ENCODE peak calls at places on chromosomes 4 and X, in eight cellular contexts. One of them, this sample, is unnamed.

GRCh38 chrX:140132937-140133336 is 167.6 kb upstream of the CXorf66 start:
- DNase-seq in uterus: no peak
- DNase-seq in tibial artery: no peak
- DNase-seq in activated CD8-positive, alpha-beta memory T cell treated with anti-CD3 and anti-CD28 coated beads for 1 hour: no peak
- DNase-seq in head of caudate nucleus: no peak
- DNase-seq in right cardiac atrium: no peak
- DNase-seq in right lobe of liver: no peak
- DNase-seq in naive thymus-derived CD8-positive, alpha-beta T cell: no peak
- DNase-seq in this sample: no peak

GRCh38 chrX:49309401-49309981 is 6.0 kb downstream of the GAGE10 start:
- DNase-seq in right cardiac atrium: no peak
- DNase-seq in right lobe of liver: no peak
- DNase-seq in naive thymus-derived CD8-positive, alpha-beta T cell: peak; percentile 1
- DNase-seq in tibial artery: no peak
- DNase-seq in activated CD8-positive, alpha-beta memory T cell treated with anti-CD3 and anti-CD28 coated beads for 1 hour: no peak
- DNase-seq in uterus: no peak
- DNase-seq in head of caudate nucleus: no peak
- DNase-seq in this sample: no peak

GRCh38 chr4:2910409-2910808 is 52.8 kb downstream of the NOP14 start:
- DNase-seq in right cardiac atrium: no peak
- DNase-seq in head of caudate nucleus: no peak
- DNase-seq in right lobe of liver: no peak
- DNase-seq in naive thymus-derived CD8-positive, alpha-beta T cell: no peak
- DNase-seq in uterus: no peak
- DNase-seq in tibial artery: no peak
- DNase-seq in activated CD8-positive, alpha-beta memory T cell treated with anti-CD3 and anti-CD28 coated beads for 1 hour: no peak
- DNase-seq in this sample: no peak

GRCh38 chr4:97123573-97123972 is 1019.7 kb downstream of the STPG2 start:
- DNase-seq in uterus: no peak
- DNase-seq in activated CD8-positive, alpha-beta memory T cell treated with anti-CD3 and anti-CD28 coated beads for 1 hour: no peak
- DNase-seq in right cardiac atrium: no peak
- DNase-seq in tibial artery: no peak
- DNase-seq in naive thymus-derived CD8-positive, alpha-beta T cell: no peak
- DNase-seq in right lobe of liver: no peak
- DNase-seq in head of caudate nucleus: no peak
- DNase-seq in this sample: no peak

GRCh38 chr4:19455196-19455595 is 796.5 kb upstream of the SLIT2 start:
- DNase-seq in head of caudate nucleus: no peak
- DNase-seq in tibial artery: no peak
- DNase-seq in right cardiac atrium: peak; percentile 25
- DNase-seq in activated CD8-positive, alpha-beta memory T cell treated with anti-CD3 and anti-CD28 coated beads for 1 hour: no peak
- DNase-seq in uterus: no peak
- DNase-seq in right lobe of liver: no peak
- DNase-seq in naive thymus-derived CD8-positive, alpha-beta T cell: no peak
- DNase-seq in this sample: no peak

GRCh38 chr4:161573836-161574235 is 590.0 kb downstream of the FSTL5 start:
- DNase-seq in uterus: no peak
- DNase-seq in activated CD8-positive, alpha-beta memory T cell treated with anti-CD3 and anti-CD28 coated beads for 1 hour: no peak
- DNase-seq in right cardiac atrium: no peak
- DNase-seq in head of caudate nucleus: no peak
- DNase-seq in right lobe of liver: no peak
- DNase-seq in tibial artery: no peak
- DNase-seq in naive thymus-derived CD8-positive, alpha-beta T cell: no peak
- DNase-seq in this sample: no peak

GRCh38 chr4:80115368-80116181 is 42.5 kb upstream of the ANTXR2 start:
- DNase-seq in right lobe of liver: no peak
- DNase-seq in naive thymus-derived CD8-positive, alpha-beta T cell: no peak
- DNase-seq in right cardiac atrium: no peak
- DNase-seq in uterus: no peak
- DNase-seq in head of caudate nucleus: no peak
- DNase-seq in tibial artery: no peak
- DNase-seq in activated CD8-positive, alpha-beta memory T cell treated with anti-CD3 and anti-CD28 coated beads for 1 hour: no peak
- DNase-seq in this sample: no peak

GRCh38 chr4:1879491-1879890 is 8.3 kb downstream of the NSD2 start:
- DNase-seq in right lobe of liver: no peak
- DNase-seq in naive thymus-derived CD8-positive, alpha-beta T cell: no peak
- DNase-seq in uterus: no peak
- DNase-seq in head of caudate nucleus: no peak
- DNase-seq in activated CD8-positive, alpha-beta memory T cell treated with anti-CD3 and anti-CD28 coated beads for 1 hour: no peak
- DNase-seq in tibial artery: no peak
- DNase-seq in right cardiac atrium: no peak
- DNase-seq in this sample: no peak

GRCh38 chr4:24970635-24971034 is 57.8 kb upstream of the CCDC149 start:
- DNase-seq in uterus: no peak
- DNase-seq in naive thymus-derived CD8-positive, alpha-beta T cell: no peak
- DNase-seq in head of caudate nucleus: no peak
- DNase-seq in activated CD8-positive, alpha-beta memory T cell treated with anti-CD3 and anti-CD28 coated beads for 1 hour: no peak
- DNase-seq in tibial artery: no peak
- DNase-seq in right lobe of liver: no peak
- DNase-seq in right cardiac atrium: no peak
- DNase-seq in this sample: no peak

This sample was measured in suprapubic skin.